ENCODE peak calls at places on chromosomes 2 and 18, in ten cellular contexts. O is type B pancreatic cell; S is psoas muscle; R is left lung; T is mucosa of descending colon; J is nephron progenitor cell; X is AG09309; E is PC-9; H is foreskin fibroblast; G is CD8-positive, alpha-beta T cell. U is an unnamed sample.

GRCh38 chr2:185208261-185208660 is 530.3 kb upstream of the FSIP2 start:
- DNase-seq in O (no peak), S (no peak), R (no peak), T (no peak), J (peak; percentile 64), X (no peak), E (no peak), H (no peak), G (no peak), U (no peak)

GRCh38 chr18:13611616-13612110 is 114.7 kb downstream of the FAM210A start:
- DNase-seq in O (no peak), S (peak; percentile 71), R (peak; percentile 85), T (no peak), J (peak; percentile 31), X (no peak), E (no peak), H (peak; percentile 49), G (peak; percentile 26), U (no peak)

GRCh38 chr2:206154197-206154596 is 5.0 kb downstream of the NDUFS1 start:
- DNase-seq in O (no peak), S (no peak), R (no peak), T (no peak), J (no peak), X (no peak), E (no peak), H (no peak), G (no peak), U (no peak)

GRCh38 chr2:170822292-170822884 is 5.7 kb downstream of the GAD1 start:
- DNase-seq in O (no peak), S (no peak), R (no peak), T (no peak), J (peak; percentile 74), X (no peak), E (no peak), H (peak; percentile 26), G (peak; percentile 23), U (no peak)

GRCh38 chr2:234335676-234336228 is 161.1 kb downstream of the ARL4C start:
- DNase-seq in O (no peak), S (peak; percentile 86), R (no peak), T (peak; percentile 73), J (peak; percentile 43), X (peak; percentile 24), E (no peak), H (peak; percentile 95), G (peak; percentile 58), U (peak; percentile 76)

GRCh38 chr18:74248189-74248975 is 43.4 kb downstream of the CYB5A start:
- DNase-seq in O (no peak), S (no peak), R (no peak), T (no peak), J (no peak), X (no peak), E (no peak), H (no peak), G (no peak), U (no peak)

GRCh38 chr2:95326433-95327140 is 29.4 kb downstream of the KCNIP3 start:
- DNase-seq in O (no peak), S (no peak), R (peak; percentile 79), T (peak; percentile 40), J (no peak), X (no peak), E (no peak), H (no peak), G (no peak), U (no peak)

GRCh38 chr2:2328847-2329246 is 2.2 kb downstream of the MYT1L start:
- DNase-seq in O (no peak), S (no peak), R (no peak), T (no peak), J (peak; percentile 77), X (no peak), E (no peak), H (no peak), G (no peak), U (no peak)

DNA sequence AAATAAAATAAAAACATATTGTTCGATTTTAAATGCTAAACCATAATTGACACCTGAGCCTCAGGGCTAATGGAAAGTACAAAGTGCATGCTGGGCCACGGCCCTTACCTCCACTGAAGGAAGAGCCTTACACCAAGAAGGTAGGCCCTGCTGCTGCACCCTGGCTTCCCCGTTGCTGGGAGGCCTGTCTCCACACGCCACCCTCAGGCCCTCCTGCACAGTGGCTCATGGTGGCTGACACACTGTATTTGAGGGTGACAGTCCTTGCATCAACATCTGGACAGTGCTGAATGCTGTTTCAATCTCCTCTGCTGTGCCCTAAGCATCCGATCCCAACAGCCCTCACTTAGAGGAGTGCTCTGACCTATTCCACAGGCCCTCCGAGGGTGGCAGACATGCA is 39.3 kb upstream of the EDAR start:
- DNase-seq in O (no peak), S (no peak), R (no peak), T (no peak), J (no peak), X (no peak), E (no peak), H (no peak), G (no peak), U (no peak)
- TF ChIP-seq CTCF in O (no peak), S (no peak), R (no peak), T (no peak), J (no peak), X (no peak), E (no peak), H (no peak), G (no peak), U (no peak)

DNA sequence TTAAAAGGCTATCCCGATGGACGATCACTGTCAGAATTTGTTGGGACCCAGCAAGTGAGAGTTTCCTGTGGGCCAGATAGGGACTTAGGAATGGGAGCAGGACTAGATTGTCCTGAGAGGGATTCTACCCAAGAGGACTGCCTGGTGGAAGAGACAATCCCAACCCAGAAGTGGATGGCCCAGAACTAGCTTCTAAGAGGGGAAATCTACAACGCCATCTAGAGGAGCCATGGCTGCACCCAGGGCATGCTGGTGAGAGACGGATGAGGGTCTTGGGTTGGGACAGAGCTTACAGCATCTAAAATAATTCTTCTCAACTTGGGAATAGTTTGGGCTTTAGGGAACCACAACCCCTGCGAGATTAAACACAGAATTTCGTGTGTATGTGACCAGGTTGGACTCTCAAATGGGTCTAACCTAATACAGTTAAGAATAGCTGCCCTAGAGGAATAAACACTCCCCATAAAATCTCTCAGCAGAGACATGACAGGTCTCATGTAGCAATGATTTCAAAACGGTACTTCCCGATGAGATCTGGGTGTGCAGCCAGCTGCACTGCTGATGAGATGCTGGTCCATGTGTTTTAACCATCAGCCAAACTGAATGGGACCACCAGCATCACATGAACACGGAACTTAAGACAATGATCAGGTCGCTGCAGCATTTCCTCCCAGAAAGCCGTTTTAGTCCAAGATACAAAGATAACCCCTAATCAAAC is 50.8 kb downstream of the CCBE1 start:
- DNase-seq in O (no peak), S (no peak), R (no peak), T (no peak), J (no peak), X (no peak), E (no peak), H (no peak), G (no peak), U (no peak)
- TF ChIP-seq CTCF in O (no peak), S (no peak), R (no peak), T (no peak), J (no peak), X (no peak), E (no peak), H (no peak), G (no peak), U (peak; percentile 9)

DNA sequence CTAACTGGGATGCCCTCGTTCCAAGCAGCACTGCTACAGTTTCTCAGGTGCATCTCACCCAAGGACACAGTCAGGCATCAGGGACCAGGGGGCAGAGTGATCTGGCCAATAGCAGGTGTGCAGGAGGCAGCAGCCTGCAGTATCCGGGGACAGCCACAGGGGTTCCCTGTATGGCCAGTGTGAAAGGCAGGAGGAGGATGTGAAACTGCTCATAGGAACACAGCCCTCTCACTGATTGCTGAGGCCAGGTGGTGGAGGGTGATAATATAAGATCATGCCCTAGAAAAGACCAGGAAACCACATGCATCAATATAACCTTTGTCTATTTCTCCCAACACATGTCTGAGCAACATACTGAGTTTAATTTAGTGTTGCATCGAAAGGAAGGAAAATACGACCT is 112.7 kb upstream of the TACR1 start:
- DNase-seq in O (no peak), S (no peak), R (no peak), T (no peak), J (no peak), X (no peak), E (no peak), H (no peak), G (no peak), U (no peak)
- TF ChIP-seq CTCF in O (peak; percentile 45), S (no peak), R (no peak), T (no peak), J (no peak), X (no peak), E (no peak), H (no peak), G (no peak), U (no peak)

GRCh38 chr2:113236367-113237159 is 42.2 kb downstream of the PAX8 start:
- DNase-seq in O (no peak), S (no peak), R (no peak), T (no peak), J (no peak), X (no peak), E (peak; percentile 41), H (no peak), G (no peak), U (no peak)

GRCh38 chr2:113232730-113233129 is 46.0 kb downstream of the PAX8 start:
- DNase-seq in O (no peak), S (no peak), R (no peak), T (no peak), J (no peak), X (no peak), E (no peak), H (no peak), G (no peak), U (no peak)

GRCh38 chr2:113234721-113235346 is 43.9 kb downstream of the PAX8 start:
- DNase-seq in O (no peak), S (no peak), R (no peak), T (no peak), J (no peak), X (no peak), E (no peak), H (peak; percentile 30), G (no peak), U (no peak)

GRCh38 chr2:113232123-113232522 is 46.6 kb downstream of the PAX8 start:
- DNase-seq in O (no peak), S (no peak), R (no peak), T (no peak), J (no peak), X (no peak), E (no peak), H (no peak), G (no peak), U (no peak)

DNA sequence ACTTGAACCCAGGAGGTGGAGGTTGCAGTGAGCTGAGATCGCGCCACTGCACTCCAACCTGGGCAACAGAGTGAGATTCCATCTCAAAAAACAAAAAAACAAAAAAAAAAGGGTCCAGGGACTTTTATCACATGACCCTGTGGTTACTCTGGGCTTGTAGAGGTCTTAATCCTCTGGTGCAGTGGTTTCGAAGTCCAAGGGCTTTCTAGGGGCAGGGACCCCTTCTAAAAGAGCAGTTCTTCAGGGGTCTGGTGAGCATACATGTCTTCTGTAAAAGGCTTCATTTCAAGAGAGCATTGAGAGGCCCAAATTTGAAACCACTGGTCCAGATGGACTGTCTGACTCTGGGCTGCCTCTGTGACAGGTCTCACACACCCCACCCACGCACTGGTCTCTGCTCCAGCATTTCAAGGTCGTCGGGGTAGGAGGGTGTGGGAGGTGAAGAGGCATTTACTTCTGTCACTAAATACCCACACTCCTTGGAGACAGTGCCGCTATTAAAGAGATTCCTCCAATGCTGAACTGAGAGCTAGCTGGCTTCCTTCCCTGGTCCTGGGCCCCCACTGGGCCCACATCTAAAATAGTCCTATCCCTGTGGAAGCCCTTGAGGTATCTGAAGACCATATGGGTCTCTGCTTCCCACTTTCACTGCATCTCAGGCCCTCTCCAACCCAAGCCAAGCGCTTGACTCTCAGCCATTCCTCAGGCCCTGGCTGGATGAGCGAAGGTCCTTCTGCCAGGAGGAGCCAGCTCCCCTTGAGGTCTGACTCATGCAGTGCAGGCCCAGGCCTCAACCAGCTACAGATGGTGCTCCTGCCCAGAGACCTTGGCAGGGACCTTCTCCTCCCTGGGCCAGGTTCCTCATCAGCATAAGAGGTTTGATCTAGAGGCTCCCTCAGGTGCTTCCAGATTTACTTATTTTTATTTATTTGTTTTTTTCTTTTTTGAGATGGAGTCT is 44.8 kb downstream of the PAX8 start:
- DNase-seq in O (no peak), S (peak; percentile 54), R (no peak), T (no peak), J (no peak), X (no peak), E (peak; percentile 38), H (peak; percentile 64), G (no peak), U (no peak)
- TF ChIP-seq CTCF in O (no peak), S (no peak), R (no peak), T (no peak), J (peak; percentile 15), X (peak; percentile 30), E (no peak), H (no peak), G (no peak), U (peak; percentile 31)